ENCODE peak calls at places on chromosomes 16 and 17, in five cellular contexts. K is activated T-cell treated with anti-CD3 and anti-CD28 coated beads for 1 hour; U is sciatic nerve; C is activated naive CD8-positive, alpha-beta T cell treated with anti-CD3 and anti-CD28 coated beads for 36 hours; G is T-helper 22 cell. R is an unnamed sample.

GRCh38 chr16:50696575-50697420 is 3.4 kb downstream of the NOD2 start:
- DNase-seq in K (no peak), U (peak), C (no peak), G (peak), R (peak)

GRCh38 chr16:29978081-29978480 is 4.4 kb downstream of the TAOK2 start:
- DNase-seq in K (no peak), U (no peak), C (no peak), G (no peak), R (no peak)

GRCh38 chr17:59345476-59345875 is 14.0 kb downstream of the YPEL2 start:
- DNase-seq in K (no peak), U (no peak), C (no peak), G (no peak), R (no peak)

GRCh38 chr17:59761385-59762021 is 54.0 kb downstream of the VMP1 start:
- DNase-seq in K (no peak), U (no peak), C (no peak), G (no peak), R (no peak)

GRCh38 chr17:40177275-40177874 is at the start of gene RAPGEFL1:
- DNase-seq in K (peak), U (peak), C (peak), G (peak), R (peak)

GRCh38 chr16:67186550-67186950 is 2.8 kb upstream of the MATCAP1 start:
- DNase-seq in K (no peak), U (no peak), C (no peak), G (no peak), R (peak)

GRCh38 chr16:81786321-81786720 is 7.2 kb downstream of the PLCG2 start:
- DNase-seq in K (no peak), U (no peak), C (no peak), G (no peak), R (no peak)

GRCh38 chr17:35816723-35817122 is 7.4 kb downstream of the TAF15 start:
- DNase-seq in K (no peak), U (no peak), C (no peak), G (no peak), R (no peak)

GRCh38 chr17:77163001-77163400 is 22.2 kb downstream of the SEC14L1 start:
- DNase-seq in K (no peak), U (no peak), C (no peak), G (no peak), R (no peak)

GRCh38 chr17:55450232-55450631 is 28.6 kb upstream of the MMD start:
- DNase-seq in K (no peak), U (no peak), C (no peak), G (no peak), R (no peak)

GRCh38 chr17:59435238-59435637 is 103.8 kb downstream of the YPEL2 start:
- DNase-seq in K (no peak), U (no peak), C (no peak), G (no peak), R (no peak)

GRCh38 chr17:36697907-36698526 is 96.6 kb downstream of the MRM1 start:
- DNase-seq in K (no peak), U (no peak), C (no peak), G (no peak), R (no peak)

GRCh38 chr17:20961551-20961950 is 81.3 kb downstream of the USP22 start:
- DNase-seq in K (no peak), U (no peak), C (no peak), G (no peak), R (no peak)

GRCh38 chr17:2241823-2242222 is 61.8 kb downstream of the SMG6 start:
- DNase-seq in K (no peak), U (no peak), C (no peak), G (no peak), R (peak)

GRCh38 chr16:79651363-79651762 is 50.8 kb upstream of the MAF start:
- DNase-seq in K (no peak), U (peak), C (no peak), G (no peak), R (peak)

GRCh38 chr17:8162232-8162996 is at the start of gene VAMP2:
- DNase-seq in K (peak), U (peak), C (peak), G (peak), R (peak)

GRCh38 chr17:40560592-40561293 is 4.5 kb downstream of the CCR7 start:
- DNase-seq in K (no peak), U (no peak), C (peak), G (peak), R (no peak)

GRCh38 chr16:85363881-85364280 is 249.2 kb upstream of the GSE1 start:
- DNase-seq in K (no peak), U (no peak), C (no peak), G (no peak), R (no peak)

GRCh38 chr16:86924537-86924936 is 346.2 kb downstream of the FOXL1 start:
- DNase-seq in K (no peak), U (no peak), C (no peak), G (no peak), R (no peak)

GRCh38 chr16:85645021-85645589 is 32.0 kb downstream of the GSE1 start:
- DNase-seq in K (no peak), U (no peak), C (no peak), G (no peak), R (no peak)

GRCh38 chr17:35373984-35374765 is 754 bp upstream of the SLFN11 start:
- DNase-seq in K (peak), U (peak), C (peak), G (peak), R (peak)

GRCh38 chr16:10895053-10895946 is 18.3 kb downstream of the CIITA start:
- DNase-seq in K (peak), U (peak), C (no peak), G (no peak), R (peak)

GRCh38 chr17:70871180-70871818 is 702.0 kb downstream of the KCNJ2 start:
- DNase-seq in K (no peak), U (no peak), C (no peak), G (no peak), R (no peak)

GRCh38 chr16:2148714-2149629 is 547 bp downstream of the RAB26 start:
- DNase-seq in K (no peak), U (no peak), C (peak), G (no peak), R (no peak)

GRCh38 chr17:39812466-39812865 is 51.6 kb downstream of the IKZF3 start:
- DNase-seq in K (no peak), U (no peak), C (no peak), G (no peak), R (no peak)

GRCh38 chr17:36761203-36761945 is 160.0 kb downstream of the MRM1 start:
- DNase-seq in K (no peak), U (no peak), C (no peak), G (no peak), R (no peak)

GRCh38 chr17:65985571-65985970 is 206.4 kb downstream of the CEP112 start:
- DNase-seq in K (no peak), U (no peak), C (no peak), G (no peak), R (no peak)

GRCh38 chr16:54927125-54928015 is 3.3 kb upstream of the IRX5 start:
- DNase-seq in K (no peak), U (no peak), C (no peak), G (no peak), R (no peak)

GRCh38 chr16:49441366-49441780 is 67.8 kb downstream of the C16orf78 start:
- DNase-seq in K (peak), U (no peak), C (peak), G (peak), R (peak)

GRCh38 chr17:74282587-74283370 is 8.7 kb downstream of the DNAI2 start:
- DNase-seq in K (no peak), U (no peak), C (peak), G (peak), R (no peak)

GRCh38 chr16:86199871-86200700 is 301.1 kb downstream of the IRF8 start:
- DNase-seq in K (no peak), U (no peak), C (no peak), G (no peak), R (no peak)

GRCh38 chr16:10954903-10955302 is 10.5 kb downstream of the CLEC16A start:
- DNase-seq in K (no peak), U (no peak), C (no peak), G (no peak), R (no peak)

GRCh38 chr17:18377437-18378204 is at the start of gene EVPLL:
- DNase-seq in K (no peak), U (no peak), C (no peak), G (no peak), R (no peak)

GRCh38 chr17:62688398-62689140 is 61.1 kb downstream of the MRC2 start:
- DNase-seq in K (no peak), U (no peak), C (no peak), G (no peak), R (no peak)

GRCh38 chr16:13957197-13958078 is 37.5 kb downstream of the ERCC4 start:
- DNase-seq in K (no peak), U (peak), C (peak), G (no peak), R (peak)

GRCh38 chr17:69732272-69732671 is 317.8 kb downstream of the MAP2K6 start:
- DNase-seq in K (no peak), U (no peak), C (no peak), G (no peak), R (no peak)

GRCh38 chr16:9151597-9151996 is 60.2 kb downstream of the HAPSTR1 start:
- DNase-seq in K (no peak), U (no peak), C (no peak), G (no peak), R (no peak)